ENCODE peak calls at places on chromosome 10, in ten cellular contexts. One of them, this sample, is unnamed.

GRCh38 chr10:98516352-98516751 is 69.6 kb upstream of the HPS1 start:
- DNase-seq in dorsolateral prefrontal cortex: no peak
- DNase-seq in fibroblast of lung: no peak
- DNase-seq in CD8-positive, alpha-beta T cell: no peak
- DNase-seq in sigmoid colon: no peak
- DNase-seq in A549: no peak
- DNase-seq in WERI-Rb-1: no peak
- DNase-seq in astrocyte of the spinal cord: no peak
- DNase-seq in esophagus muscularis mucosa: no peak
- DNase-seq in AG09319: no peak
- DNase-seq in this sample: no peak

GRCh38 chr10:132699411-132700167 is 86.4 kb downstream of the NKX6-2 start:
- DNase-seq in dorsolateral prefrontal cortex: peak
- DNase-seq in fibroblast of lung: no peak
- DNase-seq in CD8-positive, alpha-beta T cell: no peak
- DNase-seq in sigmoid colon: peak
- DNase-seq in A549: no peak
- DNase-seq in WERI-Rb-1: no peak
- DNase-seq in astrocyte of the spinal cord: no peak
- DNase-seq in esophagus muscularis mucosa: no peak
- DNase-seq in AG09319: no peak
- DNase-seq in this sample: no peak

GRCh38 chr10:14736600-14737081 is 38.1 kb downstream of the FAM107B start:
- DNase-seq in dorsolateral prefrontal cortex: no peak
- DNase-seq in fibroblast of lung: peak
- DNase-seq in CD8-positive, alpha-beta T cell: no peak
- DNase-seq in sigmoid colon: peak
- DNase-seq in A549: no peak
- DNase-seq in WERI-Rb-1: no peak
- DNase-seq in astrocyte of the spinal cord: peak
- DNase-seq in esophagus muscularis mucosa: peak
- DNase-seq in AG09319: no peak
- DNase-seq in this sample: no peak

GRCh38 chr10:14102056-14102455 is 228.7 kb downstream of the FRMD4A start:
- DNase-seq in dorsolateral prefrontal cortex: no peak
- DNase-seq in fibroblast of lung: no peak
- DNase-seq in CD8-positive, alpha-beta T cell: no peak
- DNase-seq in sigmoid colon: no peak
- DNase-seq in A549: no peak
- DNase-seq in WERI-Rb-1: peak
- DNase-seq in astrocyte of the spinal cord: peak
- DNase-seq in esophagus muscularis mucosa: no peak
- DNase-seq in AG09319: no peak
- DNase-seq in this sample: no peak

GRCh38 chr10:69645751-69646687 is 16.0 kb downstream of the FAM241B start:
- DNase-seq in dorsolateral prefrontal cortex: no peak
- DNase-seq in fibroblast of lung: no peak
- DNase-seq in CD8-positive, alpha-beta T cell: no peak
- DNase-seq in sigmoid colon: peak
- DNase-seq in A549: no peak
- DNase-seq in WERI-Rb-1: no peak
- DNase-seq in astrocyte of the spinal cord: no peak
- DNase-seq in esophagus muscularis mucosa: no peak
- DNase-seq in AG09319: no peak
- DNase-seq in this sample: no peak

GRCh38 chr10:74035324-74035723 is 37.4 kb downstream of the VCL start:
- DNase-seq in dorsolateral prefrontal cortex: no peak
- DNase-seq in fibroblast of lung: peak
- DNase-seq in CD8-positive, alpha-beta T cell: no peak
- DNase-seq in sigmoid colon: no peak
- DNase-seq in A549: no peak
- DNase-seq in WERI-Rb-1: no peak
- DNase-seq in astrocyte of the spinal cord: no peak
- DNase-seq in esophagus muscularis mucosa: no peak
- DNase-seq in AG09319: no peak
- DNase-seq in this sample: no peak

GRCh38 chr10:78474743-78475142 is 441.1 kb downstream of the RPS24 start:
- DNase-seq in dorsolateral prefrontal cortex: no peak
- DNase-seq in fibroblast of lung: no peak
- DNase-seq in CD8-positive, alpha-beta T cell: no peak
- DNase-seq in sigmoid colon: no peak
- DNase-seq in A549: no peak
- DNase-seq in WERI-Rb-1: no peak
- DNase-seq in astrocyte of the spinal cord: no peak
- DNase-seq in esophagus muscularis mucosa: peak
- DNase-seq in AG09319: no peak
- DNase-seq in this sample: no peak

GRCh38 chr10:7300327-7300726 is 110.5 kb downstream of the SFMBT2 start:
- DNase-seq in dorsolateral prefrontal cortex: no peak
- DNase-seq in fibroblast of lung: peak
- DNase-seq in CD8-positive, alpha-beta T cell: no peak
- DNase-seq in sigmoid colon: no peak
- DNase-seq in A549: no peak
- DNase-seq in WERI-Rb-1: no peak
- DNase-seq in astrocyte of the spinal cord: peak
- DNase-seq in esophagus muscularis mucosa: no peak
- DNase-seq in AG09319: no peak
- DNase-seq in this sample: no peak

GRCh38 chr10:131082991-131083465 is 228.5 kb downstream of the TCERG1L start:
- DNase-seq in dorsolateral prefrontal cortex: no peak
- DNase-seq in fibroblast of lung: no peak
- DNase-seq in CD8-positive, alpha-beta T cell: no peak
- DNase-seq in sigmoid colon: peak
- DNase-seq in A549: no peak
- DNase-seq in WERI-Rb-1: no peak
- DNase-seq in astrocyte of the spinal cord: no peak
- DNase-seq in esophagus muscularis mucosa: no peak
- DNase-seq in AG09319: no peak
- DNase-seq in this sample: no peak

GRCh38 chr10:58065529-58065815 is 202.2 kb downstream of the IPMK start:
- DNase-seq in dorsolateral prefrontal cortex: no peak
- DNase-seq in fibroblast of lung: no peak
- DNase-seq in CD8-positive, alpha-beta T cell: no peak
- DNase-seq in sigmoid colon: no peak
- DNase-seq in A549: no peak
- DNase-seq in WERI-Rb-1: no peak
- DNase-seq in astrocyte of the spinal cord: no peak
- DNase-seq in esophagus muscularis mucosa: no peak
- DNase-seq in AG09319: no peak
- DNase-seq in this sample: no peak

GRCh38 chr10:91088300-91089140 is 131.9 kb upstream of the PCGF5 start:
- DNase-seq in dorsolateral prefrontal cortex: no peak
- DNase-seq in fibroblast of lung: peak
- DNase-seq in CD8-positive, alpha-beta T cell: no peak
- DNase-seq in sigmoid colon: no peak
- DNase-seq in A549: peak
- DNase-seq in WERI-Rb-1: no peak
- DNase-seq in astrocyte of the spinal cord: peak
- DNase-seq in esophagus muscularis mucosa: peak
- DNase-seq in AG09319: no peak
- DNase-seq in this sample: no peak
- TF ChIP-seq CTCF in dorsolateral prefrontal cortex: peak
- TF ChIP-seq CTCF in fibroblast of lung: peak
- TF ChIP-seq CTCF in CD8-positive, alpha-beta T cell: no peak
- TF ChIP-seq CTCF in sigmoid colon: no peak
- TF ChIP-seq CTCF in A549: peak
- TF ChIP-seq CTCF in WERI-Rb-1: no peak
- TF ChIP-seq CTCF in astrocyte of the spinal cord: no peak
- TF ChIP-seq CTCF in esophagus muscularis mucosa: no peak
- TF ChIP-seq CTCF in AG09319: peak
- TF ChIP-seq CTCF in this sample: no peak

GRCh38 chr10:81820418-81820817 is 54.6 kb upstream of the NRG3 start:
- DNase-seq in dorsolateral prefrontal cortex: no peak
- DNase-seq in fibroblast of lung: no peak
- DNase-seq in CD8-positive, alpha-beta T cell: no peak
- DNase-seq in sigmoid colon: no peak
- DNase-seq in A549: no peak
- DNase-seq in WERI-Rb-1: no peak
- DNase-seq in astrocyte of the spinal cord: no peak
- DNase-seq in esophagus muscularis mucosa: no peak
- DNase-seq in AG09319: no peak
- DNase-seq in this sample: no peak
- TF ChIP-seq CTCF in dorsolateral prefrontal cortex: no peak
- TF ChIP-seq CTCF in fibroblast of lung: no peak
- TF ChIP-seq CTCF in CD8-positive, alpha-beta T cell: no peak
- TF ChIP-seq CTCF in sigmoid colon: no peak
- TF ChIP-seq CTCF in A549: no peak
- TF ChIP-seq CTCF in WERI-Rb-1: peak
- TF ChIP-seq CTCF in astrocyte of the spinal cord: peak
- TF ChIP-seq CTCF in esophagus muscularis mucosa: no peak
- TF ChIP-seq CTCF in AG09319: no peak
- TF ChIP-seq CTCF in this sample: no peak

GRCh38 chr10:95290801-95291633 is at the start of gene PDLIM1:
- DNase-seq in dorsolateral prefrontal cortex: no peak
- DNase-seq in fibroblast of lung: peak
- DNase-seq in CD8-positive, alpha-beta T cell: no peak
- DNase-seq in sigmoid colon: peak
- DNase-seq in A549: peak
- DNase-seq in WERI-Rb-1: peak
- DNase-seq in astrocyte of the spinal cord: peak
- DNase-seq in esophagus muscularis mucosa: no peak
- DNase-seq in AG09319: no peak
- DNase-seq in this sample: peak

GRCh38 chr10:95289003-95289920 is 1.5 kb downstream of the PDLIM1 start:
- DNase-seq in dorsolateral prefrontal cortex: no peak
- DNase-seq in fibroblast of lung: no peak
- DNase-seq in CD8-positive, alpha-beta T cell: no peak
- DNase-seq in sigmoid colon: no peak
- DNase-seq in A549: peak
- DNase-seq in WERI-Rb-1: peak
- DNase-seq in astrocyte of the spinal cord: no peak
- DNase-seq in esophagus muscularis mucosa: no peak
- DNase-seq in AG09319: no peak
- DNase-seq in this sample: no peak

GRCh38 chr10:95291634-95292039 is 834 bp upstream of the PDLIM1 start:
- DNase-seq in dorsolateral prefrontal cortex: no peak
- DNase-seq in fibroblast of lung: no peak
- DNase-seq in CD8-positive, alpha-beta T cell: no peak
- DNase-seq in sigmoid colon: no peak
- DNase-seq in A549: no peak
- DNase-seq in WERI-Rb-1: no peak
- DNase-seq in astrocyte of the spinal cord: no peak
- DNase-seq in esophagus muscularis mucosa: no peak
- DNase-seq in AG09319: no peak
- DNase-seq in this sample: no peak

GRCh38 chr10:95290446-95290800 is 380 bp downstream of the PDLIM1 start:
- DNase-seq in dorsolateral prefrontal cortex: no peak
- DNase-seq in fibroblast of lung: no peak
- DNase-seq in CD8-positive, alpha-beta T cell: no peak
- DNase-seq in sigmoid colon: no peak
- DNase-seq in A549: no peak
- DNase-seq in WERI-Rb-1: no peak
- DNase-seq in astrocyte of the spinal cord: no peak
- DNase-seq in esophagus muscularis mucosa: no peak
- DNase-seq in AG09319: no peak
- DNase-seq in this sample: no peak

DNA sequence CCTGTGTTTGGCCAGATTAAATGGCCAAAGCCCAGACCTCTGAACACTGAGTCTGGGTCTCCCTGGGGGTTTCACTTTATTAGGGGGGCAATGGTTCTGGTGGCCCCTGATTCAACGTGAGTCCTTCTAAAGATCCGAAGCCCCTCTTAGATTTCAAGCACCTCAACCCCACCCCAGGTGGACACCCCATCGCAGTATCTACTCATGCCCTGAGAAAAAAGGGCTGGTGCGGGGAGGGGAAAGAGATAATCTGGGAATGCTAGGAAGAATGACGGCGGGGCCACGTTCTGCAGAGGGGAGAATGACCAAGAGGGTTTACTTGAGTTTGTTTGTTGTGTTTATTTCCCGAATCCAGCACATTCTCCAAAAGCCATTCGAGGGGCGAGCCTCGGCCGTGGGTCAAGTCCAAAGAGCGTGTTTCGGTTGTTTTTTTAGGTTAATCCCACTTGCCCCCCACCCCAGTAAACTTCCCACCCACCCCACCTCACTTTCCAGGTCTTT is 832 bp downstream of the PDLIM1 start:
- DNase-seq in dorsolateral prefrontal cortex: no peak
- DNase-seq in fibroblast of lung: no peak
- DNase-seq in CD8-positive, alpha-beta T cell: no peak
- DNase-seq in sigmoid colon: no peak
- DNase-seq in A549: peak
- DNase-seq in WERI-Rb-1: no peak
- DNase-seq in astrocyte of the spinal cord: no peak
- DNase-seq in esophagus muscularis mucosa: no peak
- DNase-seq in AG09319: no peak
- DNase-seq in this sample: no peak
- TF ChIP-seq CTCF in dorsolateral prefrontal cortex: no peak
- TF ChIP-seq CTCF in fibroblast of lung: no peak
- TF ChIP-seq CTCF in CD8-positive, alpha-beta T cell: no peak
- TF ChIP-seq CTCF in sigmoid colon: no peak
- TF ChIP-seq CTCF in A549: no peak
- TF ChIP-seq CTCF in WERI-Rb-1: no peak
- TF ChIP-seq CTCF in astrocyte of the spinal cord: no peak
- TF ChIP-seq CTCF in esophagus muscularis mucosa: no peak
- TF ChIP-seq CTCF in AG09319: peak
- TF ChIP-seq CTCF in this sample: no peak

GRCh38 chr10:18279202-18279601 is 139.0 kb downstream of the CACNB2 start:
- DNase-seq in dorsolateral prefrontal cortex: no peak
- DNase-seq in fibroblast of lung: peak
- DNase-seq in CD8-positive, alpha-beta T cell: no peak
- DNase-seq in sigmoid colon: no peak
- DNase-seq in A549: no peak
- DNase-seq in WERI-Rb-1: no peak
- DNase-seq in astrocyte of the spinal cord: no peak
- DNase-seq in esophagus muscularis mucosa: no peak
- DNase-seq in AG09319: no peak
- DNase-seq in this sample: no peak
- TF ChIP-seq CTCF in dorsolateral prefrontal cortex: no peak
- TF ChIP-seq CTCF in fibroblast of lung: no peak
- TF ChIP-seq CTCF in CD8-positive, alpha-beta T cell: no peak
- TF ChIP-seq CTCF in sigmoid colon: no peak
- TF ChIP-seq CTCF in A549: no peak
- TF ChIP-seq CTCF in WERI-Rb-1: no peak
- TF ChIP-seq CTCF in astrocyte of the spinal cord: no peak
- TF ChIP-seq CTCF in esophagus muscularis mucosa: no peak
- TF ChIP-seq CTCF in AG09319: no peak
- TF ChIP-seq CTCF in this sample: no peak